ENCODE peak calls at places on chromosomes 6 and 20, in eight cellular contexts. Q is AG09319; N is GM23248; K is nucleus accumbens; H is activated CD4-positive, CD25-positive, alpha-beta regulatory T cell; O is colonic mucosa; B is NCI-H1105; E is C1 segment of cervical spinal cord. M is an unnamed sample.

GRCh38 chr20:6067765-6068318 is 14.0 kb upstream of the LRRN4 start:
- DNase-seq in H (no peak), K (no peak), Q (no peak), B (no peak), O (no peak), N (no peak), E (no peak), M (no peak)

GRCh38 chr6:45806172-45806571 is 209.5 kb downstream of the CLIC5 start:
- DNase-seq in E (no peak), H (no peak), N (no peak), Q (no peak), O (no peak), K (no peak), B (no peak), M (no peak)

GRCh38 chr6:170438861-170439260 is 114.2 kb downstream of the PSMB1 start:
- DNase-seq in B (no peak), O (no peak), K (no peak), Q (no peak), H (no peak), N (no peak), E (no peak), M (no peak)

GRCh38 chr6:47787620-47788497 is 6.0 kb downstream of the OPN5 start:
- DNase-seq in O (peak), Q (peak), H (peak), N (peak), E (peak), B (peak), K (peak), M (peak)

GRCh38 chr6:43476744-43477143 is 626 bp upstream of the TJAP1 start:
- DNase-seq in K (no peak), N (peak), B (no peak), Q (no peak), O (no peak), H (no peak), E (no peak), M (no peak)

GRCh38 chr6:130178692-130179091 is 44.1 kb downstream of the SAMD3 start:
- DNase-seq in Q (peak), E (no peak), K (no peak), N (peak), O (no peak), H (no peak), B (no peak), M (peak)

GRCh38 chr20:44706371-44707258 is 8.6 kb upstream of the CCN5 start:
- DNase-seq in E (no peak), B (no peak), O (no peak), H (no peak), N (peak), Q (no peak), K (no peak), M (peak)

GRCh38 chr6:151385177-151385576 is 6.2 kb downstream of the ZBTB2 start:
- DNase-seq in B (no peak), O (no peak), H (no peak), E (no peak), N (no peak), Q (no peak), K (no peak), M (no peak)

GRCh38 chr20:47365023-47365764 is 8.7 kb upstream of the ZMYND8 start:
- DNase-seq in Q (no peak), O (no peak), N (no peak), E (no peak), B (no peak), K (no peak), H (no peak), M (no peak)

GRCh38 chr6:111211411-111212030 is 124.2 kb downstream of the SLC16A10 start:
- DNase-seq in Q (no peak), K (no peak), O (no peak), B (no peak), N (no peak), H (no peak), E (no peak), M (no peak)

GRCh38 chr6:82906489-82906888 is 159.2 kb downstream of the UBE3D start:
- DNase-seq in Q (no peak), B (no peak), O (no peak), E (no peak), N (peak), K (no peak), H (no peak), M (peak)

GRCh38 chr6:33904050-33904827 is 100.4 kb upstream of the MLN start:
- DNase-seq in K (no peak), B (no peak), N (no peak), Q (no peak), O (peak), H (peak), E (no peak), M (no peak)

GRCh38 chr6:108408453-108408852 is 113.6 kb downstream of the AFG1L start:
- DNase-seq in B (no peak), K (no peak), E (no peak), N (peak), Q (peak), O (no peak), H (no peak), M (peak)

GRCh38 chr20:18256440-18257090 is 31.8 kb upstream of the ZNF133 start:
- DNase-seq in Q (no peak), K (no peak), H (no peak), E (no peak), O (no peak), N (no peak), B (no peak), M (no peak)

GRCh38 chr6:113651120-113651519 is 206.0 kb upstream of the MARCKS start:
- DNase-seq in Q (no peak), N (no peak), K (peak), H (no peak), B (no peak), O (no peak), E (no peak), M (no peak)

GRCh38 chr6:20605581-20605980 is 71.3 kb downstream of the CDKAL1 start:
- DNase-seq in K (no peak), E (no peak), O (no peak), H (no peak), Q (peak), N (peak), B (no peak), M (no peak)

GRCh38 chr6:167044696-167045095 is 45.5 kb downstream of the CEP43 start:
- DNase-seq in O (no peak), B (no peak), K (no peak), Q (no peak), H (no peak), E (no peak), N (peak), M (peak)